ENCODE peak calls at places on chromosomes 6 and 20, in nine cellular contexts. D, Y, E, W, X, M, P, R and U are unnamed samples.

GRCh38 chr20:62413896-62414481 is 6.9 kb upstream of the CABLES2 start:
- DNase-seq in Y (no peak), P (no peak), D (no peak), E (no peak), R (no peak), X (no peak), M (peak; percentile 19), W (no peak), U (no peak)

GRCh38 chr6:72620866-72621242 is 1.0 kb upstream of the KCNQ5 start:
- DNase-seq in Y (peak; percentile 21), W (no peak), M (no peak), R (no peak), X (peak; percentile 11), D (peak; percentile 11), P (no peak), E (no peak), U (no peak)

GRCh38 chr6:46097381-46097780 is 32.4 kb upstream of the ENPP4 start:
- DNase-seq in R (no peak), D (no peak), M (no peak), X (no peak), W (no peak), E (no peak), P (no peak), Y (no peak), U (no peak)

GRCh38 chr20:10040070-10040970 is 5.5 kb downstream of the ANKEF1 start:
- DNase-seq in E (peak; percentile 4), M (no peak), P (no peak), W (no peak), X (no peak), D (no peak), Y (no peak), R (no peak), U (peak; percentile 53)

GRCh38 chr6:92683769-92684168 is 735.6 kb downstream of the EPHA7 start:
- DNase-seq in X (no peak), Y (no peak), W (no peak), M (no peak), R (no peak), D (no peak), E (no peak), P (no peak), U (no peak)

GRCh38 chr6:120005292-120005976 is 655.9 kb upstream of the MAN1A1 start:
- DNase-seq in W (no peak), P (peak; percentile 6), E (peak; percentile 33), M (no peak), X (no peak), D (no peak), Y (no peak), R (no peak), U (peak; percentile 43)

GRCh38 chr20:46752639-46753235 is 43.3 kb downstream of the SLC2A10 start:
- DNase-seq in M (peak; percentile 45), R (peak; percentile 1), X (peak; percentile 37), D (no peak), W (peak; percentile 39), P (peak; percentile 45), E (peak; percentile 57), Y (peak; percentile 28), U (peak; percentile 58)

GRCh38 chr20:58891686-58892125 is 39.2 kb downstream of the GNAS start:
- DNase-seq in P (no peak), X (no peak), W (no peak), R (no peak), D (peak; percentile 55), Y (no peak), M (no peak), E (peak; percentile 12), U (no peak)

GRCh38 chr20:18056174-18057105 is 1.3 kb downstream of the OVOL2 start:
- DNase-seq in D (no peak), W (no peak), P (peak; percentile 71), Y (peak; percentile 31), E (peak; percentile 61), M (no peak), R (no peak), X (no peak), U (no peak)

GRCh38 chr6:85015396-85015990 is 251.1 kb upstream of the TBX18 start:
- DNase-seq in R (no peak), P (peak; percentile 22), Y (peak; percentile 1), M (peak; percentile 33), E (peak; percentile 46), W (no peak), X (no peak), D (no peak), U (peak; percentile 24)

GRCh38 chr6:157885211-157885788 is 62.3 kb downstream of the SNX9 start:
- DNase-seq in E (no peak), W (no peak), Y (peak; percentile 64), D (peak; percentile 32), P (no peak), X (no peak), R (no peak), M (no peak), U (no peak)

GRCh38 chr6:52843600-52843999 is 3.0 kb upstream of the GSTA5 start:
- DNase-seq in M (no peak), X (no peak), E (no peak), D (no peak), R (no peak), Y (no peak), W (no peak), P (no peak), U (no peak)

GRCh38 chr6:150142657-150143501 is at the start of gene PPP1R14C:
- DNase-seq in Y (peak; percentile 41), D (no peak), R (peak; percentile 29), E (peak; percentile 52), P (peak; percentile 34), X (no peak), M (no peak), W (peak; percentile 70), U (no peak)

GRCh38 chr6:42217523-42218367 is at the start of gene MRPS10:
- DNase-seq in Y (peak; percentile 89), D (peak; percentile 76), W (peak; percentile 87), X (peak; percentile 88), E (peak; percentile 97), R (peak; percentile 83), M (peak; percentile 98), P (peak; percentile 96), U (peak; percentile 91)

GRCh38 chr20:17314262-17314661 is 87.4 kb downstream of the PCSK2 start:
- DNase-seq in E (no peak), X (no peak), Y (no peak), M (no peak), P (no peak), W (no peak), R (no peak), D (no peak), U (no peak)

GRCh38 chr6:16635810-16636602 is 125.3 kb downstream of the ATXN1 start:
- DNase-seq in X (no peak), D (no peak), M (no peak), P (no peak), E (no peak), R (no peak), W (no peak), Y (peak; percentile 3), U (peak; percentile 6)

GRCh38 chr6:38774933-38775707 is 60.0 kb downstream of the DNAH8 start:
- DNase-seq in E (no peak), W (no peak), Y (no peak), M (peak; percentile 27), D (no peak), X (no peak), R (no peak), P (no peak), U (no peak)

GRCh38 chr6:9456241-9456658 is 958.6 kb downstream of the TFAP2A start:
- DNase-seq in X (no peak), W (no peak), Y (no peak), E (no peak), P (no peak), R (no peak), D (no peak), M (no peak), U (no peak)

GRCh38 chr6:155418017-155418749 is 37.5 kb downstream of the NOX3 start:
- DNase-seq in D (peak; percentile 38), M (peak; percentile 98), W (no peak), Y (peak; percentile 61), R (no peak), X (no peak), P (peak; percentile 69), E (no peak), U (peak; percentile 1)

GRCh38 chr20:17538517-17539170 is 7.5 kb upstream of the BFSP1 start:
- DNase-seq in Y (no peak), P (no peak), X (no peak), M (no peak), R (no peak), E (peak; percentile 48), D (no peak), W (no peak), U (no peak)